ENCODE peak calls at places on chromosomes 13 and 19, in seven cellular contexts. K is H1, E is GM12892, M is K562, L is GM12878, G is HepG2, B is SK-N-SH. W is an unnamed sample.

GRCh38 chr13:94706854-94707399 is 5.4 kb downstream of the SOX21 start:
- DNase-seq in K (no peak), E (no peak), M (no peak), L (no peak), G (no peak), B (peak; percentile 26), W (no peak)

GRCh38 chr19:17020823-17021222 is 5.8 kb downstream of the CPAMD8 start:
- DNase-seq in K (no peak), E (no peak), M (peak; percentile 76), L (no peak), G (no peak), B (no peak), W (no peak)

GRCh38 chr13:30905932-30906383 is at the start of gene MEDAG:
- DNase-seq in K (no peak), E (no peak), M (no peak), L (no peak), G (no peak), B (no peak), W (no peak)

GRCh38 chr13:75946746-75947397 is 310.7 kb downstream of the LMO7 start:
- DNase-seq in K (no peak), E (no peak), M (no peak), L (no peak), G (no peak), B (no peak), W (no peak)

GRCh38 chr19:33545209-33545981 is 23.8 kb upstream of the PEPD start:
- DNase-seq in K (no peak), E (no peak), M (no peak), L (no peak), G (no peak), B (no peak), W (no peak)

GRCh38 chr13:46866150-46866549 is 30.7 kb downstream of the HTR2A start:
- DNase-seq in K (no peak), E (no peak), M (no peak), L (no peak), G (peak; percentile 4), B (peak; percentile 21), W (no peak)

GRCh38 chr19:9885077-9885552 is 50.0 kb downstream of the PIN1 start:
- DNase-seq in K (no peak), E (no peak), M (no peak), L (no peak), G (no peak), B (peak; percentile 32), W (no peak)

GRCh38 chr19:14347999-14348889 is 33.0 kb upstream of the ADGRE5 start:
- DNase-seq in K (peak; percentile 92), E (peak; percentile 83), M (peak; percentile 88), L (no peak), G (peak; percentile 28), B (peak; percentile 95), W (peak; percentile 83)

DNA sequence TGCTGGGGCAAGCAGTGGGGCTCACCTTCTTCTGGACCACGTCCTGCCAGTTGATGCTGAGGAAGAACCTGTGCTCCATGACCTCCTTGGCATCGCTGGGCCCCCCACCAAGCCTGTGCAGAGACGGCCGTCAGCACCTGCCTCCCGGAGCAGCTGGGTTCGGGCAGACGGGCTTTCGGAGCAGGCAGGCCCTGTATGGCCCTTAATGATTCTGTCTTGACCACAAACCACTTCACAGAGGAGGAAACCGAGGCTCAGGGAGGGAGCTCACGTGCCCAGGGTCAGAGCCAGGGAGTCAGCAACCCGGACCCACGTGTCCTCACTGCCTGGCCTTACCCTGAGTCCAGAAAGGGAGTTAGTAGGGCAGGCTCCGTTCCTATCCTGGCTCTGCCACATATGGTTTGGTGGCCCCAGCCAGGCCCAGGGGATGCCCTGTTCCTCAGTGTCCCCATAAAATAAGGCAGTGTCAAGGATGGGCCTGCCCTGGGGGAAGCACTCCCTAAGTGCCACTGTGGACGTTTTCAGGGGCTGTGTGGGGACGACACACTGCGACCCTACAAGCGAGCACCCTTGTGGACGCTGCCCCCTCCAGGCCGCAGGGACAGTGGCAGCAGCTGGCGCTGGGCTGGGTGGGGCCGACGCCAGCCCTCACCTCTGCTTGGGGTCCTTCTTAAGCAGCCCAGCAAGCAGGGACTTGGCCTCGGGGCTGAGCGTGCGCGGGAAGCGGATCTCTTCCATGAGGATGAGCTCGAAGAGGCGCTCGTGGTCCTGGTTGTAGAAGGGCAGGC is 8.9 kb upstream of the CCNP start:
- DNase-seq in K (no peak), E (no peak), M (no peak), L (no peak), G (no peak), B (no peak), W (no peak)
- TF ChIP-seq TAF1 in K (no peak), E (no peak), M (no peak), L (no peak), G (no peak), B (no peak), W (no peak)

GRCh38 chr13:60435762-60436374 is 38.8 kb downstream of the TDRD3 start:
- DNase-seq in K (no peak), E (no peak), M (no peak), L (no peak), G (no peak), B (no peak), W (no peak)

GRCh38 chr13:60439201-60439600 is 42.2 kb downstream of the TDRD3 start:
- DNase-seq in K (no peak), E (no peak), M (no peak), L (no peak), G (no peak), B (no peak), W (no peak)

DNA sequence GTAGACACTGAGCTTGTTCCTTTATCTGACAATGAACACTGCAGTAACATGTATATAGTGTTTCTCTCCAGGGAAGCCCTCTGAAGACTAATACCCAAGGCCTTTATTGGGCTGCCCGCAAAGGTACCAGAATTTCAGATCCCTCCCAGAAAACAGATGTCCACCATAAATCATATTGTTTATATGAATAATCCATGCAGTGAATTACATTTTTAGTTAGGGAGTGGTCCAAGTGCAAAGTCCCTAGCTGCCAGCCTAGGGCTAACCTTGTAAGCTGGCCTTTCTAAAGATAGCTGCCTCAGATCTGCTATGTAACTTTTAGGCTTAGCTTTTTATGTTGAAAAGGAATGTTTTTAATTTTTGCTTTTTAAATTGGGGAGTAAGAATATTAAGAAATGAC is 44.7 kb downstream of the TDRD3 start:
- DNase-seq in K (no peak), E (no peak), M (no peak), L (no peak), G (no peak), B (no peak), W (no peak)
- TF ChIP-seq TAF1 in K (no peak), E (no peak), M (no peak), L (no peak), G (no peak), B (no peak), W (no peak)

GRCh38 chr19:7460562-7460966 is 28.3 kb downstream of the PEX11G start:
- DNase-seq in K (no peak), E (no peak), M (no peak), L (no peak), G (no peak), B (no peak), W (no peak)
- TF ChIP-seq TAF1 in K (no peak), E (no peak), M (no peak), L (no peak), G (no peak), B (no peak), W (no peak)

GRCh38 chr13:48641404-48641803 is 12.3 kb upstream of the CYSLTR2 start:
- DNase-seq in K (no peak), E (no peak), M (peak; percentile 24), L (no peak), G (no peak), B (no peak), W (no peak)
- TF ChIP-seq TAF1 in K (no peak), E (no peak), M (no peak), L (no peak), G (no peak), B (no peak), W (no peak)

DNA sequence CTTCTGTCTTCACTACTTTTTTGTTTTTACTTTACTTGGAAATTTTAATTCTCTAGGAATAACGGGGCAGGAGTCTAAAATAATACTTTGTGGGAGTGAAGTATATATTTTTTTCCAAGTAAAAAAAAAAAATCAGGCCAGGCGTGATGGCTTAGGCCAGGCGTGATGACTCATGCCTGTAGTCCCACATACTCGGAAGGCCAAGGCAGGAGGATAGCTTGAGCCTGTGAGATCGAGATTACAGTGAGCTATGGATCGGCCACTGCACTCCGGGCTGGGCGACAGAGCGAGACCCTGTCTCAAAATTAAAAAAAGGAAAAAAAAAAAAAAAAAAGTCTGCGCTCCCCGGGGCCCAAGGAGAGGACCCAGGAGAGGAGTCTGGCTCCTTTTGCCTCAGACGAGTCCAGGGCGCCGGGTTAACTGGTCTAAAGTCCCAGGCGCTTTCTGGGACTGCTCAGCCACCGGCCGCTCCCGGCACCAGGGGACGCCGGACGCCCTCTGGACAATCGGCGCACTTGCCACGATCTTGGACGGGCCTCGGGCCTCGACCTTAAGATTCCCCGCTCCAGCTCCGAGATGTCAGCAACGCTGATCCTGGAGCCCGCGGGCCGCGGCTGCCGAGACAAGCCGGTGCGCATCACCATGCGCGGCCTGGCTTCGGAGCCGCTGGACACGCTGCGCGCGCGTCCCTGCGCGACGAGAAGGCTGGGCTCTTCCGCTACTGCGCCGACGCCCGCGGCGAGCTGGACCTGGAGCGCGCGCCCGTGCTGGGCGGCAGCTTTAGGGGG is 2.7 kb upstream of the ZFP82 start:
- DNase-seq in K (no peak), E (no peak), M (no peak), L (no peak), G (no peak), B (peak; percentile 71), W (no peak)
- TF ChIP-seq TAF1 in K (no peak), E (no peak), M (no peak), L (no peak), G (no peak), B (no peak), W (no peak)

GRCh38 chr19:50258918-50259372 is 55.5 kb downstream of the MYH14 start:
- DNase-seq in K (peak; percentile 95), E (no peak), M (peak; percentile 61), L (no peak), G (no peak), B (peak; percentile 71), W (no peak)

GRCh38 chr19:50263176-50263575 is 59.8 kb downstream of the MYH14 start:
- DNase-seq in K (no peak), E (no peak), M (no peak), L (no peak), G (no peak), B (no peak), W (no peak)

GRCh38 chr19:50264483-50265186 is 61.2 kb downstream of the MYH14 start:
- DNase-seq in K (no peak), E (no peak), M (peak; percentile 81), L (no peak), G (peak; percentile 45), B (no peak), W (no peak)

GRCh38 chr19:50257141-50257540 is 53.7 kb downstream of the MYH14 start:
- DNase-seq in K (no peak), E (no peak), M (no peak), L (no peak), G (no peak), B (no peak), W (no peak)

DNA sequence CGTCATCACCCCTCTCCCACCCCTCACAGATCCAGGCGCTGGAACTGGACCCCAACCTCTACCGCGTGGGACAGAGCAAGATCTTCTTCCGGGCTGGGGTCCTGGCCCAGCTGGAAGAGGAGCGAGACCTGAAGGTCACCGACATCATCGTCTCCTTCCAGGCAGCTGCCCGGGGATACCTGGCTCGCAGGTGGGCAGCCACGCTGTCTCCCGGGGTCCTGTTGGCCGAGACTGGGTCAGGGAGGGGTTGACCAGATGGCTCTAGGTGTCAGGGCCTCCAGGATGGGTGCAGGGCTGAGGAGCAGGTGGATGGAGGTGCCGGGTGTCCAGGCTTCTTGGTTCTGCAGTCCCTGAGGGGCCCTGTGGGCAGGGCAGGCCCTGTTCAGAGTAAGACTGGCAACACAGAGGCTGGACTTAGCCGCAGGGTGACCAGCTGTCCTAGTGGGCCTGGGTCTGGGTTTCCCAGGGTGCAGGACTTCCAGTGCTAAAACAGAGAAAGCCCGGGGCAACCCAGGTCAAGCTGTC is 58.1 kb downstream of the MYH14 start:
- DNase-seq in K (no peak), E (no peak), M (no peak), L (no peak), G (no peak), B (no peak), W (no peak)
- TF ChIP-seq TAF1 in K (no peak), E (no peak), M (no peak), L (no peak), G (no peak), B (no peak), W (no peak)

W was measured in GM12891.